ENCODE peak calls at places on chromosomes 4 and X, in five cellular contexts. One of them, this sample, is unnamed.

GRCh38 chr4:107718351-107718965 is 1.6 kb downstream of the PAPSS1 start:
- DNase-seq in small intestine: no peak
- DNase-seq in neural progenitor cell: no peak
- DNase-seq in upper lobe of right lung: no peak
- DNase-seq in Karpas-422: peak; percentile 61
- DNase-seq in this sample: no peak

GRCh38 chrX:38275615-38276014 is 51.7 kb downstream of the RPGR start:
- DNase-seq in small intestine: no peak
- DNase-seq in neural progenitor cell: no peak
- DNase-seq in upper lobe of right lung: no peak
- DNase-seq in Karpas-422: no peak
- DNase-seq in this sample: peak; percentile 7

GRCh38 chr4:108168213-108168671 is 490 bp downstream of the LEF1 start:
- DNase-seq in small intestine: no peak
- DNase-seq in neural progenitor cell: no peak
- DNase-seq in upper lobe of right lung: no peak
- DNase-seq in Karpas-422: no peak
- DNase-seq in this sample: no peak

GRCh38 chr4:176927664-176928063 is 134.9 kb upstream of the VEGFC start:
- DNase-seq in small intestine: no peak
- DNase-seq in neural progenitor cell: no peak
- DNase-seq in upper lobe of right lung: no peak
- DNase-seq in Karpas-422: no peak
- DNase-seq in this sample: peak; percentile 23

GRCh38 chr4:65868096-65868824 is 198.0 kb upstream of the EPHA5 start:
- DNase-seq in small intestine: no peak
- DNase-seq in neural progenitor cell: no peak
- DNase-seq in upper lobe of right lung: no peak
- DNase-seq in Karpas-422: no peak
- DNase-seq in this sample: no peak

GRCh38 chrX:11097920-11098319 is 13.2 kb upstream of the HCCS start:
- DNase-seq in small intestine: no peak
- DNase-seq in neural progenitor cell: no peak
- DNase-seq in upper lobe of right lung: no peak
- DNase-seq in Karpas-422: no peak
- DNase-seq in this sample: no peak

GRCh38 chr4:38785901-38786402 is 3.2 kb upstream of the TLR10 start:
- DNase-seq in small intestine: no peak
- DNase-seq in neural progenitor cell: no peak
- DNase-seq in upper lobe of right lung: peak; percentile 66
- DNase-seq in Karpas-422: peak; percentile 66
- DNase-seq in this sample: no peak

GRCh38 chr4:5852806-5853205 is 40.1 kb downstream of the CRMP1 start:
- DNase-seq in small intestine: no peak
- DNase-seq in neural progenitor cell: no peak
- DNase-seq in upper lobe of right lung: no peak
- DNase-seq in Karpas-422: no peak
- DNase-seq in this sample: no peak

GRCh38 chr4:36281384-36282106 is at the start of gene DTHD1:
- DNase-seq in small intestine: no peak
- DNase-seq in neural progenitor cell: no peak
- DNase-seq in upper lobe of right lung: no peak
- DNase-seq in Karpas-422: no peak
- DNase-seq in this sample: no peak

GRCh38 chr4:94407846-94408245 is 43.9 kb upstream of the PDLIM5 start:
- DNase-seq in small intestine: no peak
- DNase-seq in neural progenitor cell: no peak
- DNase-seq in upper lobe of right lung: no peak
- DNase-seq in Karpas-422: no peak
- DNase-seq in this sample: no peak

GRCh38 chrX:18994713-18995112 is 10.8 kb upstream of the PHKA2 start:
- DNase-seq in small intestine: no peak
- DNase-seq in neural progenitor cell: no peak
- DNase-seq in upper lobe of right lung: no peak
- DNase-seq in Karpas-422: no peak
- DNase-seq in this sample: no peak

GRCh38 chr4:54384563-54384962 is 155.5 kb downstream of the PDGFRA start:
- DNase-seq in small intestine: peak; percentile 38
- DNase-seq in neural progenitor cell: peak; percentile 38
- DNase-seq in upper lobe of right lung: no peak
- DNase-seq in Karpas-422: peak; percentile 71
- DNase-seq in this sample: peak; percentile 34

GRCh38 chr4:10032625-10033024 is 11.3 kb upstream of the SLC2A9 start:
- DNase-seq in small intestine: no peak
- DNase-seq in neural progenitor cell: no peak
- DNase-seq in upper lobe of right lung: no peak
- DNase-seq in Karpas-422: no peak
- DNase-seq in this sample: no peak

GRCh38 chrX:17738002-17738713 is 865 bp downstream of the SCML1 start:
- DNase-seq in small intestine: peak; percentile 27
- DNase-seq in neural progenitor cell: peak; percentile 48
- DNase-seq in upper lobe of right lung: peak; percentile 74
- DNase-seq in Karpas-422: no peak
- DNase-seq in this sample: peak; percentile 40

GRCh38 chrX:111719426-111720210 is 38.6 kb downstream of the ALG13 start:
- DNase-seq in small intestine: peak; percentile 1
- DNase-seq in neural progenitor cell: no peak
- DNase-seq in upper lobe of right lung: no peak
- DNase-seq in Karpas-422: peak; percentile 62
- DNase-seq in this sample: peak; percentile 13

GRCh38 chrX:136528645-136529315 is 3.2 kb upstream of the VGLL1 start:
- DNase-seq in small intestine: no peak
- DNase-seq in neural progenitor cell: peak; percentile 12
- DNase-seq in upper lobe of right lung: no peak
- DNase-seq in Karpas-422: no peak
- DNase-seq in this sample: peak; percentile 7

GRCh38 chr4:79030973-79031372 is 91.7 kb upstream of the PAQR3 start:
- DNase-seq in small intestine: no peak
- DNase-seq in neural progenitor cell: no peak
- DNase-seq in upper lobe of right lung: no peak
- DNase-seq in Karpas-422: no peak
- DNase-seq in this sample: no peak

GRCh38 chr4:819401-820229 is 6.3 kb downstream of the CPLX1 start:
- DNase-seq in small intestine: no peak
- DNase-seq in neural progenitor cell: no peak
- DNase-seq in upper lobe of right lung: peak; percentile 59
- DNase-seq in Karpas-422: no peak
- DNase-seq in this sample: no peak

GRCh38 chr4:8539661-8540060 is 40.5 kb upstream of the GPR78 start:
- DNase-seq in small intestine: no peak
- DNase-seq in neural progenitor cell: no peak
- DNase-seq in upper lobe of right lung: peak; percentile 26
- DNase-seq in Karpas-422: no peak
- DNase-seq in this sample: no peak

GRCh38 chr4:157727163-157727562 is 445.7 kb downstream of the GASK1B start:
- DNase-seq in small intestine: no peak
- DNase-seq in neural progenitor cell: no peak
- DNase-seq in upper lobe of right lung: no peak
- DNase-seq in Karpas-422: no peak
- DNase-seq in this sample: no peak

GRCh38 chrX:118904218-118904617 is 70.2 kb upstream of the LONRF3 start:
- DNase-seq in small intestine: no peak
- DNase-seq in neural progenitor cell: no peak
- DNase-seq in upper lobe of right lung: no peak
- DNase-seq in Karpas-422: no peak
- DNase-seq in this sample: no peak

GRCh38 chrX:10379848-10380247 is 223.1 kb downstream of the CLCN4 start:
- DNase-seq in small intestine: no peak
- DNase-seq in neural progenitor cell: no peak
- DNase-seq in upper lobe of right lung: no peak
- DNase-seq in Karpas-422: no peak
- DNase-seq in this sample: no peak

GRCh38 chr4:41433361-41433760 is 104.6 kb upstream of the LIMCH1 start:
- DNase-seq in small intestine: no peak
- DNase-seq in neural progenitor cell: no peak
- DNase-seq in upper lobe of right lung: no peak
- DNase-seq in Karpas-422: no peak
- DNase-seq in this sample: no peak
- H3K4me1 ChIP-seq in small intestine: no peaks in the 10 kb centered on the region
- H3K4me1 ChIP-seq in neural progenitor cell: peaks cover 60% of the 10 kb centered on the region
- H3K4me1 ChIP-seq in upper lobe of right lung: peaks cover 68% of the 10 kb centered on the region
- H3K4me1 ChIP-seq in Karpas-422: no peaks in the 10 kb centered on the region
- H3K4me1 ChIP-seq in this sample: peaks cover 22% of the 10 kb centered on the region

GRCh38 chr4:174834477-174834876 is 5.4 kb upstream of the GLRA3 start:
- DNase-seq in small intestine: no peak
- DNase-seq in neural progenitor cell: no peak
- DNase-seq in upper lobe of right lung: no peak
- DNase-seq in Karpas-422: no peak
- DNase-seq in this sample: no peak
- H3K27ac ChIP-seq in small intestine: no peak overlapping the region
- H3K27ac ChIP-seq in neural progenitor cell: no peak overlapping the region
- H3K27ac ChIP-seq in upper lobe of right lung: no peak overlapping the region
- H3K27ac ChIP-seq in Karpas-422: no peak overlapping the region
- H3K27ac ChIP-seq in this sample: no peak overlapping the region

GRCh38 chr4:77818667-77819408 is at the start of gene CNOT6L:
- DNase-seq in small intestine: peak; percentile 72
- DNase-seq in neural progenitor cell: peak; percentile 81
- DNase-seq in upper lobe of right lung: peak; percentile 90
- DNase-seq in Karpas-422: peak; percentile 69
- DNase-seq in this sample: peak; percentile 92
- H3K4me1 ChIP-seq in small intestine: peaks cover 3% of the 10 kb centered on the region
- H3K4me1 ChIP-seq in neural progenitor cell: peaks cover 8% of the 10 kb centered on the region
- H3K4me1 ChIP-seq in upper lobe of right lung: peaks cover 35% of the 10 kb centered on the region
- H3K4me1 ChIP-seq in Karpas-422: peaks cover 49% of the 10 kb centered on the region
- H3K4me1 ChIP-seq in this sample: peaks cover 16% of the 10 kb centered on the region

DNA sequence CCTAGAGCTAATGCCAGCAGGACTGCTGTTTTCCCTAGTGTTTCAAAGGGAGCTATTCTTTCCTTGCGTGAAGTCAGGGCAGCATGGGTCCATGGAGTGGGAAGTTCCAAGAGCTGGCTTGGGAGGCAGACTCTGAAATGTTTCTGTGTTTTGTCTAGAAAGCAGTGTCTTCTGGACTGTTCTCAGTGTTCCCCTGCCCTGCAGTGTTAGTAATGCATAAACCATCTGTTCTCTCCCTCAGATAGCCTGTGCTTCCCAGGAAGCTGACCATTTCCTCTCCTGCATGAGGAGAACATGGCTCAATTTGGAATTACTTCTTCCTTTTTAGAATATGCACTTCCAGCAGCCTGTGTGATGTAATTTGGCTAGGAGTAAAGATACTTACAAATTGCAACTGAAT is 116.7 kb upstream of the CXCL13 start:
- DNase-seq in small intestine: no peak
- DNase-seq in neural progenitor cell: no peak
- DNase-seq in upper lobe of right lung: no peak
- DNase-seq in Karpas-422: no peak
- DNase-seq in this sample: no peak
- H3K27ac ChIP-seq in small intestine: no peak overlapping the region
- H3K27ac ChIP-seq in neural progenitor cell: no peak overlapping the region
- H3K27ac ChIP-seq in upper lobe of right lung: no peak overlapping the region
- H3K27ac ChIP-seq in Karpas-422: no peak overlapping the region
- H3K27ac ChIP-seq in this sample: no peak overlapping the region

DNA sequence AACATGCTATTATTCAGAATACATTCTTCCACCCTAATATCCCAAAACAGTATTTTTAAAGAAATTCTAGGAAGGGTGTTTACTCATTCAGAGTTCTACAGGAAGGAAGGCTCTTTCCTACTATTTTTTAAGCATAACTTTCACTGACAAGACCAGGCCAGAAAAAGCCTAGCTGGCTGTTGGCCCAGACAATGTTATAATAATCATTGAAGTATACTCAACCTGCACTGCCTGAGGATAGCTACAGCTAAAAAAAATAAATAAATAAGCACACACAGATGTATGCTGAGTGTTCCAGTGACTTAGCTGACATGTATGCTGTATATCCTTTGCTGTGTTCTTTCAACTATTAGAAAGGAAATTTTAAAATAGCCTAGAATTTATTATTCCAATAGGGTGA is 145.8 kb upstream of the SPRY1 start:
- DNase-seq in small intestine: no peak
- DNase-seq in neural progenitor cell: no peak
- DNase-seq in upper lobe of right lung: no peak
- DNase-seq in Karpas-422: peak; percentile 12
- DNase-seq in this sample: peak; percentile 15
- H3K4me1 ChIP-seq in small intestine: no peaks in the 10 kb centered on the region
- H3K4me1 ChIP-seq in neural progenitor cell: peaks cover 7% of the 10 kb centered on the region
- H3K4me1 ChIP-seq in upper lobe of right lung: peaks cover 18% of the 10 kb centered on the region
- H3K4me1 ChIP-seq in Karpas-422: peaks cover 9% of the 10 kb centered on the region
- H3K4me1 ChIP-seq in this sample: peaks cover 9% of the 10 kb centered on the region

DNA sequence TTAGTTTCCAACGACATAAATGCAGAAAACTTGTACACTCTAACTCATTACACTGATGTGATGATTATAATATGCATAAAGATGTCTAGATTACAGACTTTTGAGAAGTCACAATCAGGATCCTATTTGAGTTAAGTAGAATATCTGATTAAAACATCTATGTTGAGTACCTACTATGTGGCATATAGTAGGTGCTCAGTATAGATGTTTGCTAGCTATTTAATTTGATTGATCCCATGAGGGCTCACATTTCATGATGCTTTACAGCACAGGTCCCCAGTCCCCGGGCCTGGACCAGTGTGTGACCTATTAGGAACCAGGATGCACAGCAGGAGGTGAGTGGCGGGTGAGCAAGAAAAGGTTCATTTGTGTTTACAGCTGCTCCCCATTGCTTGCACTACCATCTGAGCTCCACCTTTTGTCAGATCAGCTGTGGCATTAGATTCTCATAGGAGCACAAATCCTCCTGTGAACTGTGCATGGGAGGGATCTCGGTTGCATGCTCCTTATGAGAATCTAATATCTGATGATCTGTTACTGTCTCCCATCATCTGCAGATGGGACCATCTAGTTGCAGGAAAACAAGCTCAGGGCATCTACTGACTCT is 33.0 kb upstream of the CXCL8 start:
- DNase-seq in small intestine: no peak
- DNase-seq in neural progenitor cell: no peak
- DNase-seq in upper lobe of right lung: no peak
- DNase-seq in Karpas-422: no peak
- DNase-seq in this sample: no peak
- H3K27ac ChIP-seq in small intestine: no peak overlapping the region
- H3K27ac ChIP-seq in neural progenitor cell: no peak overlapping the region
- H3K27ac ChIP-seq in upper lobe of right lung: no peak overlapping the region
- H3K27ac ChIP-seq in Karpas-422: no peak overlapping the region
- H3K27ac ChIP-seq in this sample: no peak overlapping the region

DNA sequence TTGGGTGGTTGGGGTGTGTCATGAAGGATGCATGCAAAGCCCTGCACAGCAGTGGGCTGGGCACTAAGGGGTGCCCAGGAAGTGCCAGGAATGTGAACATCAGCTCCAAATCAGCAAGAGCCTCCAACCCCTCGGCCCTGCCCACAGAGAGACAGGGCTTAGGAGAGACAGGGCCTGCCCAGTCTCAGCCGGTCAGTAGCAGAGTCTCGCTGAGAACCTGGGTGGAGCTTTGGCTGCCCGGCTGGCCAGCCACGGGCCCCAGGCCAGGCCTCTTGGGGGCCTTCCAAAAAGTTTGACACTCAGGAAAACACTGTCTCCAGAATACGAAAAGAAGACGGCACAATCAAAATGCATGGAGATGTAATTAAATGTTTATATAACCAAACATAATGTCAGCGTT is 4.3 kb upstream of the MXD4 start:
- DNase-seq in small intestine: no peak
- DNase-seq in neural progenitor cell: no peak
- DNase-seq in upper lobe of right lung: peak; percentile 83
- DNase-seq in Karpas-422: no peak
- DNase-seq in this sample: no peak
- H3K4me1 ChIP-seq in small intestine: no peaks in the 10 kb centered on the region
- H3K4me1 ChIP-seq in neural progenitor cell: peaks cover 30% of the 10 kb centered on the region
- H3K4me1 ChIP-seq in upper lobe of right lung: peaks cover 30% of the 10 kb centered on the region
- H3K4me1 ChIP-seq in Karpas-422: peaks cover 23% of the 10 kb centered on the region
- H3K4me1 ChIP-seq in this sample: no peaks in the 10 kb centered on the region